ENCODE peak calls at places on chromosomes 3 and 15, in seven cellular contexts. Y is fibroblast of lung; A is tibial artery; G is AG10803; Q is CD8-positive, alpha-beta T cell; K is heart right ventricle; O is GM06990. L is an unnamed sample.

GRCh38 chr3:155853214-155854146 is 747 bp downstream of the SLC33A1 start:
- DNase-seq in Y (peak; percentile 23), A (no peak), G (no peak), Q (peak; percentile 9), K (peak; percentile 30), O (no peak), L (no peak)

GRCh38 chr15:74788716-74789151 is 6.9 kb downstream of the CSK start:
- DNase-seq in Y (no peak), A (no peak), G (no peak), Q (no peak), K (no peak), O (peak; percentile 89), L (no peak)

GRCh38 chr15:92112180-92112579 is 258.7 kb downstream of the SLCO3A1 start:
- DNase-seq in Y (peak; percentile 19), A (no peak), G (peak; percentile 66), Q (no peak), K (no peak), O (no peak), L (no peak)

GRCh38 chr3:189300345-189300744 is 128.6 kb downstream of the TPRG1 start:
- DNase-seq in Y (no peak), A (no peak), G (no peak), Q (no peak), K (no peak), O (no peak), L (no peak)

GRCh38 chr3:52834871-52835501 is at the start of gene MUSTN1:
- DNase-seq in Y (peak; percentile 40), A (peak; percentile 91), G (peak; percentile 20), Q (no peak), K (peak; percentile 34), O (no peak), L (no peak)

GRCh38 chr3:111338059-111338698 is 203.8 kb upstream of the CD96 start:
- DNase-seq in Y (peak; percentile 89), A (no peak), G (peak; percentile 78), Q (peak; percentile 25), K (no peak), O (no peak), L (peak; percentile 61)

GRCh38 chr15:31035610-31036009 is 44.2 kb upstream of the MTMR10 start:
- DNase-seq in Y (no peak), A (no peak), G (no peak), Q (no peak), K (no peak), O (no peak), L (no peak)

GRCh38 chr3:9750556-9751411 is 1.0 kb downstream of the OGG1 start:
- DNase-seq in Y (no peak), A (no peak), G (peak; percentile 33), Q (no peak), K (no peak), O (peak; percentile 40), L (no peak)

GRCh38 chr15:29664406-29664805 is 157.9 kb downstream of the TJP1 start:
- DNase-seq in Y (no peak), A (no peak), G (no peak), Q (no peak), K (no peak), O (no peak), L (no peak)

GRCh38 chr15:63933522-63933921 is 99.8 kb upstream of the HERC1 start:
- DNase-seq in Y (no peak), A (no peak), G (peak; percentile 49), Q (no peak), K (no peak), O (no peak), L (no peak)

GRCh38 chr15:39969871-39970270 is 36.0 kb downstream of the EIF2AK4 start:
- DNase-seq in Y (peak; percentile 31), A (peak; percentile 69), G (peak; percentile 84), Q (no peak), K (peak; percentile 40), O (no peak), L (no peak)

GRCh38 chr3:193853511-193854219 is 260.7 kb downstream of the OPA1 start:
- DNase-seq in Y (no peak), A (no peak), G (no peak), Q (no peak), K (no peak), O (no peak), L (no peak)

GRCh38 chr15:57485869-57486268 is 105.8 kb upstream of the MYZAP start:
- DNase-seq in Y (peak; percentile 52), A (no peak), G (peak; percentile 79), Q (no peak), K (no peak), O (no peak), L (no peak)

GRCh38 chr3:78737988-78738387 is 1029.8 kb downstream of the ROBO1 start:
- DNase-seq in Y (no peak), A (no peak), G (no peak), Q (no peak), K (no peak), O (no peak), L (no peak)

GRCh38 chr15:84832446-84833040 is 15.4 kb downstream of the ALPK3 start:
- DNase-seq in Y (no peak), A (no peak), G (no peak), Q (no peak), K (no peak), O (no peak), L (no peak)

GRCh38 chr15:35293353-35294130 is 208.4 kb upstream of the NANOGP8 start:
- DNase-seq in Y (peak; percentile 70), A (no peak), G (peak; percentile 75), Q (no peak), K (no peak), O (no peak), L (no peak)

GRCh38 chr15:64635486-64635815 is 139.9 kb downstream of the RBPMS2 start:
- DNase-seq in Y (peak; percentile 89), A (no peak), G (peak; percentile 68), Q (no peak), K (no peak), O (no peak), L (peak; percentile 57)

DNA sequence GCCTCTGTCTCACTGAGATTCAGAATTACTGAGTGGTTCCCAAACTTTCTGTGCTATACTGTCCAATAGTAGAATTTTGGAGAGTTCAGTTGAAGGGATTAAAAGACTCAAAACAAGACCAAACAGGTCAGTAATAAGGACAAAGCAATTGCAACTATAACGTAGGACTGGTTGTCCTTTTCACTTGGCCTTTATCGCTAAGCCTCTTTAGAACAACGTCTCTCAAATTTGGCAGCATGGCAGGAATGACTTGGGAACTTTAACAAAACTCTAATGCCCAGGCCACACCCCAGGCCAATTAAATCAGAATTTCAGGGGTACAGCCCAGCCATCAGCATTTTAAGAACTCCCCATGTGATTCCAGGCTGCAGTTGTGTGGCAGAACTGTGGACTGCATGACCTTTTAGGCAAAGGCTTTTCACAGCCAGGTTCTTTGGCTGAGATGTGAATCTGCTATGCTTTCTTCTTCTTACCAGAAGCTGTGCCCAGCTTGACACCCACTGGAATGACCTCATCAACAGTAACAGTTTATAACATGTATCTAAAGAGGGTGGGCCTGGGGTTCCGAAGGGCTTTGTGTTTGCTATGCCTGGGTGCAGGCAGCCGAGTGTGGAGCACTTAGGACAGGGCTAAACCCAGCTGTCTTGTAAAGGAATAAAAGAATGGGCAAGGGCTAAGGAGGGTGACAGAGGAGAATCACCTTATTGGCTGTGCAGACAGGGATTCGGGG is 226.2 kb upstream of the PRICKLE2 start:
- DNase-seq in Y (no peak), A (no peak), G (no peak), Q (no peak), K (no peak), O (no peak), L (no peak)
- TF ChIP-seq CTCF in Y (no peak), A (no peak), G (no peak), Q (no peak), K (no peak), O (no peak), L (no peak)

DNA sequence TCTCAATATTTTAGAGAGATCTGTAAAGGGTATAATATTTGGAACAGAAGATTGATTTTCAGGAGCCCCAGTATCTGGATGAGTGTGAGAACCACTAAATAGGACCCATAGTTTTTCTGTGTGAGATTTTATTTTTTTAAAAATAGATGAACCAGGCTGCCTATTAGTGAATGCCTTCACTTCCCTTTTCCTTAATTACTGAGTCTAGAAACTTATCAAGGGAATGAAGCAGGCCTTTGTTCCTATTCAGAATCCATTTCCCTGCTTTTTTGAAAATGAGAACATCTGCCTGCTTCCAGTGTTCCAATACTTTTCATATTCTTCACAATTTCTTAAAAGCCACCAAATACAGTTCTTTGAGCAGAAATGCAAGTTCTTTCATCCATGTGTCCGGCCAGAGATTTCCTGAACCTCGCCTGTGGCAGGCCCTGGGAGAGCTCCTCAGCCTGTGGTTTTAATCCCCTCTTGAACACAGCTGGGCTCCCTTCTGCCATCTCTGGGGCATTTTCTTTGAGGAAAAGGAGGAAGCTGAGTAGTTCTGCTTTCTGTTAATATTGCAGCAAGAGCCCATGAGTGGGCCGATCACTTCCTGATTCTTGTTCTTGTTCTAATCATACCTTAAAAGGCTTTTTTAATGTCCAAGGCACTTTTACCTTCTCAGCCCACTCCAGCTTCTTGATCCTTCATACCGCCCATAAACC is 4.7 kb downstream of the EHD4 start:
- DNase-seq in Y (no peak), A (peak; percentile 70), G (peak; percentile 66), Q (no peak), K (no peak), O (peak; percentile 57), L (no peak)
- TF ChIP-seq CTCF in Y (no peak), A (no peak), G (peak; percentile 21), Q (no peak), K (no peak), O (no peak), L (no peak)

DNA sequence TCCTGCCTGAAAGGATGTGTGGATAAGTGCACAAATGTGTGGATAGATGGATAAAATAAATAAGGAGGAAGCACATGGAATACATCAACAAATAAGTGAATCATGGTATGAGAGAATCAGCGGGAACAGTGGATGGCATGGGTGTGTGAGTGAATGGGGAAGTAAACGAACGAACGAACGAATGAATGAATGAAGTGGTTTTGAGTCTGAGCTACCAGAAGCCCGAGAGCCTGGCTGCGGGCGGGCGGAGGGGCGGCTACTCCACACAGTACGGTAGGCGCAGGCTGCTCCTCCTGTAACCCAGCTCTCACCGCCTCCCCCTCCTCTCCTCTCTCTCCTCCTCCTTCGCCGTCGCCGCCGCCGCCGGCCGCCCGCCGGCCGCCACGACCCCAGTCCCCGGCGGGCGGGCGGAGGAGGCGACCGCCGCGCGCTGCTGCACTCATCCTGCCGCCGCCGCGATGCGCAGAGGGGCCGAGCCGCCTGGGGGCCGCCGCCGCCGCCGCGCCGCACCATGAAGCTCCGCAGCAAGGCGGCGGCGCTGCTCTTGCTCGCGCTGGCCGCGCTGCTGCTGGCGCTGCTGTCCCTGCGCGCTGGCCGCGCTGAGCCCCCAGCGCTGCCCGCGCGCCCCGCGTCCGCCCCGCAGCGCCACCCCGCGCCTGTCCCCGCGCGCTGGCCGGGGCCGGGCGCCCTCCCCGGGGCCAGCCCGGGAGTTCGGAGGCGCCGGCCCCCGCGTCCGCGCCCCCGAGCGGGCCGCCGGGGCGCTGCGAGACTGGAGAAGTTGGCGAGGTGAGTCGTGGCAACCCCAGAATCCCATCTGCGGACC is at the start of gene GXYLT2:
- DNase-seq in Y (peak; percentile 80), A (peak; percentile 80), G (peak; percentile 72), Q (peak; percentile 11), K (peak; percentile 63), O (peak; percentile 47), L (no peak)
- TF ChIP-seq CTCF in Y (no peak), A (no peak), G (no peak), Q (no peak), K (no peak), O (no peak), L (no peak)

DNA sequence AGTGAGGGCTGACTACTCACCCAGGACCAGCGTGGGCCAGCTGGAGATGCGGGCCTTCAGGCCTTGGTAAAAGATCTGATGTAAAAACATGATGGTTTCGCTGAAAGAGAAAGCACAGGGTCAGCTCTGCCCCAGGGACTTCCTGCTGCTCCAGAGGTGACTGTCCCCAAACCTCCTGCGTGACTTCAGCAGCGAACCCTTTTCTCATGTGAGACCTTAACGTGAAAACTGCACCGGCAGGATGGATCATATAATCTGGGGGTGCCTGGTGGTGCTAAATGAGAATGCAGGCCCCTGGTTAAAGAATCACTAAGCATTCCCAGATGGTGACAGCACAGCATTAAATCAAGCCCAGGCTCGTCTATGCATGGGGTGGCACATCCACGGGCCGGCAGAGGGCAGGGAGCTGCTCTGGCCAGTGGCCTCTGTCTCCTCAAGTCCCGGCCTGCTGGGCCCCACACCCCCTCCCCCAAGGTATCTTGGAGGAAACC is 55.4 kb downstream of the RASGRF1 start:
- DNase-seq in Y (no peak), A (no peak), G (no peak), Q (no peak), K (no peak), O (no peak), L (no peak)
- TF ChIP-seq CTCF in Y (peak; percentile 10), A (no peak), G (peak; percentile 13), Q (no peak), K (no peak), O (peak; percentile 35), L (no peak)